ENCODE peak calls at places on chromosome 14, in nine cellular contexts. E, B, W, L, T, C, Z, O and S are unnamed samples.

GRCh38 chr14:52607061-52607460 is 54.4 kb downstream of the GPR137C start:
- DNase-seq in E (no peak), B (no peak), W (no peak), L (no peak), T (no peak), C (no peak), Z (no peak), O (no peak), S (no peak)

GRCh38 chr14:71803539-71804260 is 128.5 kb upstream of the RGS6 start:
- DNase-seq in E (no peak), B (no peak), W (peak; percentile 88), L (no peak), T (no peak), C (peak; percentile 92), Z (peak; percentile 34), O (no peak), S (peak; percentile 27)

GRCh38 chr14:99146991-99147740 is 124.8 kb downstream of the BCL11B start:
- DNase-seq in E (no peak), B (no peak), W (no peak), L (no peak), T (no peak), C (no peak), Z (no peak), O (no peak), S (no peak)

GRCh38 chr14:54219281-54220121 is 177.3 kb upstream of the CDKN3 start:
- DNase-seq in E (peak; percentile 65), B (peak; percentile 48), W (no peak), L (peak; percentile 14), T (no peak), C (no peak), Z (no peak), O (peak; percentile 81), S (peak; percentile 20)

GRCh38 chr14:75295061-75295461 is 16.4 kb downstream of the FOS start:
- DNase-seq in E (peak; percentile 74), B (peak; percentile 51), W (no peak), L (peak; percentile 90), T (no peak), C (peak; percentile 68), Z (no peak), O (peak; percentile 68), S (peak; percentile 85)

GRCh38 chr14:47194051-47194450 is 481.4 kb downstream of the MDGA2 start:
- DNase-seq in E (no peak), B (no peak), W (no peak), L (no peak), T (no peak), C (peak; percentile 11), Z (no peak), O (no peak), S (peak; percentile 44)

GRCh38 chr14:34199585-34199984 is 248.7 kb upstream of the EGLN3 start:
- DNase-seq in E (no peak), B (no peak), W (no peak), L (no peak), T (no peak), C (no peak), Z (no peak), O (no peak), S (peak; percentile 97)

GRCh38 chr14:99733221-99733550 is 49.1 kb downstream of the CYP46A1 start:
- DNase-seq in E (no peak), B (no peak), W (no peak), L (no peak), T (no peak), C (no peak), Z (no peak), O (no peak), S (no peak)

GRCh38 chr14:103122578-103123127 is 608 bp upstream of the TNFAIP2 start:
- DNase-seq in E (peak; percentile 57), B (peak; percentile 60), W (no peak), L (no peak), T (no peak), C (no peak), Z (no peak), O (no peak), S (peak; percentile 24)

GRCh38 chr14:42112108-42112507 is 505.4 kb downstream of the LRFN5 start:
- DNase-seq in E (no peak), B (no peak), W (no peak), L (no peak), T (no peak), C (peak; percentile 66), Z (no peak), O (no peak), S (peak; percentile 48)

GRCh38 chr14:102493585-102493984 is 16.0 kb downstream of the ANKRD9 start:
- DNase-seq in E (no peak), B (no peak), W (no peak), L (peak; percentile 2), T (no peak), C (no peak), Z (no peak), O (no peak), S (no peak)

GRCh38 chr14:54593860-54594259 is 26.9 kb downstream of the SAMD4A start:
- DNase-seq in E (no peak), B (no peak), W (no peak), L (no peak), T (no peak), C (peak; percentile 75), Z (no peak), O (no peak), S (peak; percentile 53)

GRCh38 chr14:99647407-99647806 is 2.5 kb downstream of the HHIPL1 start:
- DNase-seq in E (no peak), B (no peak), W (no peak), L (peak; percentile 26), T (no peak), C (no peak), Z (no peak), O (no peak), S (no peak)

GRCh38 chr14:93426750-93427149 is 4.0 kb upstream of the UNC79 start:
- DNase-seq in E (no peak), B (no peak), W (no peak), L (no peak), T (no peak), C (no peak), Z (no peak), O (no peak), S (no peak)

GRCh38 chr14:93430319-93430801 is 379 bp upstream of the UNC79 start:
- DNase-seq in E (peak; percentile 85), B (peak; percentile 88), W (no peak), L (peak; percentile 41), T (no peak), C (no peak), Z (no peak), O (peak; percentile 91), S (peak; percentile 8)

DNA sequence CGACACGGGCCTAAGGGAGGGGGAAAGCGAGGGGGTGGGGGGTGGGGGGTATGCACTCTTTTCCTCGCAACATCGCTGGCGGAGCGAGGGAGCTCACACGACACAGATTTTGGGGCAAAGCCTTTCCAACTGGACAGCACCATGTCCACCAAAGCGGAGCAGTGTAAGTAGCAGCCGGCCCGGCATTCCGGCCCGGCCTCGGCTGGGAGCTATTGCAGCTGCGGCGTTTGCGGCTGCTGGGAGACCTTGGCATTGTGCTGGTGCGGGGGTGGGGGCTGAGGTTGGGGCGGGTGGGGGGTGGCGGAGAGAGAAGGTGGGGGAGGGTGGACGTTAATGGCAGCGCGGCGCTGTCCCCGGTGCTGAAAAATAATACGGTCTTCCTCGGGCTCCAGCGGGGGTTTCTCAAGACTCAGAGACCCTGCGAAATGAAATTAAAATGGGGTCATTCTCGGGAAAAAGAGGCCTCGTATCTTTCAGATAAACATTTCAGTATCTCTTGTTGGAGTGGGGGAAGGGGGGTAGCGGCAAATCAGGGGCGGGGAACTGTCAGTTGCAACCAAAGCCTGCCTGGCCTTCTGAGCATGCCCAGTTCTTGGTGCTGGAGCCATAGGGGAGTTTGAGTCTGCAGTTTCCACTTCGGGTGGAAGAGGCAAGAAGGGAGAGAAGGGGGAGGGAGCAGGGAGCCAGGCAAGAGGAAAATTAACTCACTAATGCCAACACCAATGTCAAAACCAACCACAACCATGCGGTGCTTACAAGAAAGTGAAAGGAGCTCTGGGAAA is at the start of gene UNC79:
- DNase-seq in E (peak; percentile 85), B (peak; percentile 80), W (no peak), L (peak; percentile 76), T (no peak), C (no peak), Z (no peak), O (peak; percentile 86), S (peak; percentile 40)
- H3K4me3 ChIP-seq in E (peak within 1 kb of the TSS; percentile 78), B (peak within 1 kb of the TSS; percentile 48), W (no peak within 1 kb of the TSS), L (peak within 1 kb of the TSS; percentile 39), T (no peak within 1 kb of the TSS), C (no peak within 1 kb of the TSS), Z (no peak within 1 kb of the TSS), O (peak within 1 kb of the TSS; percentile 71), S (peak within 1 kb of the TSS; percentile 22)

DNA sequence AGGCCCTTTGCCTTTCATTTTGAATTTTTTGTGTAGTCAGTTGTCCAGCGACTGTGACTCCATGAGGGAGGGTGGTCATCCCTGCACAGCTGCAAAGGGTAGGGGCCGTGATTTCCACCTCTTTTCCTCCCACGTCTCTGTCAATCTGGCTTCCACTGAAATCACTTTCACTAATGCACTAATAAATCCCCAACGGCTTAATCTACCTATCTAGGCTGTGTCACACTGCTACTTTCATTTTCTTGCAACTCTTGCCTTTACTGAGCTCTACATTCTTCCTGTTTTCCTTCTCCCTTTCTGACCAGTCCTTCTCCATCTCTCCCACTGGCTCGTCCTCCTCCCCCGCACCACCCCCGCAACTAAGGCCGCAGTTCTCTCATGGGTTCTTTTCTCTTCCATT is 212.3 kb upstream of the FOXN3 start:
- DNase-seq in E (no peak), B (no peak), W (no peak), L (no peak), T (no peak), C (no peak), Z (no peak), O (peak; percentile 12), S (no peak)
- TF ChIP-seq EZH2phosphoT487 in E (no peak), B (no peak), W (no peak), L (no peak), T (no peak), C (no peak), Z (no peak), O (no peak), S (no peak)

GRCh38 chr14:65428691-65429090 is 16.2 kb downstream of the FUT8 start:
- DNase-seq in E (no peak), B (no peak), W (no peak), L (no peak), T (no peak), C (no peak), Z (no peak), O (no peak), S (no peak)
- H3K27ac ChIP-seq in E (no peak overlapping the region), B (no peak overlapping the region), W (no peak overlapping the region), L (no peak overlapping the region), T (no peak overlapping the region), C (no peak overlapping the region), Z (no peak overlapping the region), O (no peak overlapping the region), S (no peak overlapping the region)

GRCh38 chr14:22822619-22823551 is 6.8 kb upstream of the MRPL52 start:
- DNase-seq in E (peak; percentile 96), B (peak; percentile 91), W (peak; percentile 51), L (peak; percentile 94), T (peak; percentile 41), C (peak; percentile 89), Z (peak; percentile 83), O (peak; percentile 99), S (peak; percentile 94)
- H3K4me3 ChIP-seq in E (peak overlapping the region; percentile 57), B (no peak overlapping the region), W (peak overlapping the region; percentile 43), L (no peak overlapping the region), T (peak overlapping the region; percentile 26), C (peak overlapping the region; percentile 62), Z (peak overlapping the region; percentile 58), O (peak overlapping the region; percentile 86), S (peak overlapping the region; percentile 60)